ENCODE peak calls at places on chromosomes 2 and 18, in ten cellular contexts. One of them, this sample, is unnamed.

GRCh38 chr2:133171396-133172004 is 396.8 kb downstream of the NCKAP5 start:
- DNase-seq in A549: peak; percentile 66
- DNase-seq in ovary: no peak
- DNase-seq in K562: no peak
- DNase-seq in HepG2: peak; percentile 58
- DNase-seq in SK-N-SH: peak; percentile 30
- DNase-seq in upper lobe of left lung: no peak
- DNase-seq in suprapubic skin: no peak
- DNase-seq in tibial nerve: peak; percentile 52
- DNase-seq in esophagus muscularis mucosa: no peak
- DNase-seq in this sample: no peak

GRCh38 chr18:7000484-7001096 is 117.0 kb downstream of the LAMA1 start:
- DNase-seq in A549: no peak
- DNase-seq in ovary: no peak
- DNase-seq in K562: peak; percentile 22
- DNase-seq in HepG2: peak; percentile 21
- DNase-seq in SK-N-SH: peak; percentile 59
- DNase-seq in upper lobe of left lung: no peak
- DNase-seq in suprapubic skin: no peak
- DNase-seq in tibial nerve: no peak
- DNase-seq in esophagus muscularis mucosa: no peak
- DNase-seq in this sample: no peak

GRCh38 chr2:147405651-147406050 is 439.2 kb upstream of the ACVR2A start:
- DNase-seq in A549: no peak
- DNase-seq in ovary: no peak
- DNase-seq in K562: no peak
- DNase-seq in HepG2: no peak
- DNase-seq in SK-N-SH: no peak
- DNase-seq in upper lobe of left lung: no peak
- DNase-seq in suprapubic skin: no peak
- DNase-seq in tibial nerve: no peak
- DNase-seq in esophagus muscularis mucosa: no peak
- DNase-seq in this sample: no peak

GRCh38 chr18:32771871-32772499 is 838 bp downstream of the KLHL14 start:
- DNase-seq in A549: no peak
- DNase-seq in ovary: no peak
- DNase-seq in K562: no peak
- DNase-seq in HepG2: no peak
- DNase-seq in SK-N-SH: peak; percentile 75
- DNase-seq in upper lobe of left lung: peak; percentile 80
- DNase-seq in suprapubic skin: no peak
- DNase-seq in tibial nerve: no peak
- DNase-seq in esophagus muscularis mucosa: no peak
- DNase-seq in this sample: no peak

GRCh38 chr2:176133366-176133765 is 3.9 kb downstream of the HOXD8 start:
- DNase-seq in A549: no peak
- DNase-seq in ovary: peak; percentile 45
- DNase-seq in K562: no peak
- DNase-seq in HepG2: no peak
- DNase-seq in SK-N-SH: no peak
- DNase-seq in upper lobe of left lung: no peak
- DNase-seq in suprapubic skin: no peak
- DNase-seq in tibial nerve: no peak
- DNase-seq in esophagus muscularis mucosa: no peak
- DNase-seq in this sample: no peak

GRCh38 chr2:218221015-218221414 is 4.0 kb downstream of the ARPC2 start:
- DNase-seq in A549: no peak
- DNase-seq in ovary: no peak
- DNase-seq in K562: no peak
- DNase-seq in HepG2: no peak
- DNase-seq in SK-N-SH: peak; percentile 9
- DNase-seq in upper lobe of left lung: no peak
- DNase-seq in suprapubic skin: no peak
- DNase-seq in tibial nerve: no peak
- DNase-seq in esophagus muscularis mucosa: no peak
- DNase-seq in this sample: no peak

GRCh38 chr18:21369146-21369545 is 127.1 kb downstream of the GREB1L start:
- DNase-seq in A549: peak; percentile 1
- DNase-seq in ovary: no peak
- DNase-seq in K562: no peak
- DNase-seq in HepG2: peak; percentile 2
- DNase-seq in SK-N-SH: no peak
- DNase-seq in upper lobe of left lung: no peak
- DNase-seq in suprapubic skin: no peak
- DNase-seq in tibial nerve: no peak
- DNase-seq in esophagus muscularis mucosa: no peak
- DNase-seq in this sample: no peak

GRCh38 chr2:232239956-232240681 is 138.4 kb upstream of the ALPP start:
- DNase-seq in A549: no peak
- DNase-seq in ovary: no peak
- DNase-seq in K562: no peak
- DNase-seq in HepG2: no peak
- DNase-seq in SK-N-SH: no peak
- DNase-seq in upper lobe of left lung: no peak
- DNase-seq in suprapubic skin: no peak
- DNase-seq in tibial nerve: no peak
- DNase-seq in esophagus muscularis mucosa: no peak
- DNase-seq in this sample: no peak

GRCh38 chr2:127226520-127227263 is 6.6 kb upstream of the CYP27C1 start:
- DNase-seq in A549: peak; percentile 97
- DNase-seq in ovary: no peak
- DNase-seq in K562: no peak
- DNase-seq in HepG2: peak; percentile 33
- DNase-seq in SK-N-SH: no peak
- DNase-seq in upper lobe of left lung: no peak
- DNase-seq in suprapubic skin: no peak
- DNase-seq in tibial nerve: no peak
- DNase-seq in esophagus muscularis mucosa: no peak
- DNase-seq in this sample: peak; percentile 86

GRCh38 chr18:59582395-59582794 is 114.8 kb downstream of the CCBE1 start:
- DNase-seq in A549: no peak
- DNase-seq in ovary: no peak
- DNase-seq in K562: no peak
- DNase-seq in HepG2: no peak
- DNase-seq in SK-N-SH: no peak
- DNase-seq in upper lobe of left lung: no peak
- DNase-seq in suprapubic skin: no peak
- DNase-seq in tibial nerve: no peak
- DNase-seq in esophagus muscularis mucosa: no peak
- DNase-seq in this sample: no peak

GRCh38 chr2:217033191-217033590 is 173.3 kb upstream of the TNP1 start:
- DNase-seq in A549: no peak
- DNase-seq in ovary: no peak
- DNase-seq in K562: no peak
- DNase-seq in HepG2: no peak
- DNase-seq in SK-N-SH: no peak
- DNase-seq in upper lobe of left lung: no peak
- DNase-seq in suprapubic skin: no peak
- DNase-seq in tibial nerve: no peak
- DNase-seq in esophagus muscularis mucosa: no peak
- DNase-seq in this sample: no peak

DNA sequence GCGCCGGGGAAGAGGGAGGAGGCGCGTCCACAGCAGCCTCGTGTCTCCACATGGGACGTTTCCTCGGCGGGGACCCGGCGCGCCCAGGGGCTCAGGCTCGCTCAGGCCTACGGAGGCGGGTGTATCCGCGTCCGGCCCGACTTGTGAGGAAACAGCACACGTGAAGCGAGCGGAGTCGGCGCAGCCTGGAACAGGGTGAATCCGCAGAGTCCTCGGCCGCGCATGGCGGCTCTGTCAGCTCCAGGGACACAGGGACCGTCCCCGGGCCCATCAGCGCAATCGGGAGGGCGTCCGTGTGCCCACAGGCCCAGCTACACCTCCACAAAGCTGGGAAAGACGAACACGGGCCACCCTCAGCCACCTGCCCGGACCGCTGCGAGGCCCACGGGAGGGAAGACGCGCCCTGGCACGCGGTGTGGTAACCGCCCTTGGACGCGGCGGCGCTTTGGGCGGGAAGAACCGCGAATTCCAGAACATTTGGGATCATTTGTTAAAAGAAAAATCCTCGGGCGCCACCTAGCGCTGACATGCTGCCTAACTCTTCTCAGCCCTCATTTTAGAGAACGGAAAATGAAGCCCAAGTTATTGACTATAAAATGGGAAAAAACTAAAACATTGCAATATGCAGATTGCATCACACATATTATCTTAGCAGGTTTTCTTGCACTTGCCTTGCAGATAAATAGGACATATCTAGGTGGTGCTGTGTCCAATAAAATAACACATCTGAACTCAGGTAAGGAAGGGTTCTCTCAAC is 40.4 kb downstream of the TMEM18 start:
- DNase-seq in A549: peak; percentile 58
- DNase-seq in ovary: peak; percentile 57
- DNase-seq in K562: peak; percentile 56
- DNase-seq in HepG2: peak; percentile 49
- DNase-seq in SK-N-SH: peak; percentile 89
- DNase-seq in upper lobe of left lung: peak; percentile 91
- DNase-seq in suprapubic skin: peak; percentile 88
- DNase-seq in tibial nerve: peak; percentile 80
- DNase-seq in esophagus muscularis mucosa: peak; percentile 92
- DNase-seq in this sample: peak; percentile 62
- TF ChIP-seq EP300 in A549: no peak
- TF ChIP-seq EP300 in ovary: no peak
- TF ChIP-seq EP300 in K562: no peak
- TF ChIP-seq EP300 in HepG2: no peak
- TF ChIP-seq EP300 in SK-N-SH: no peak
- TF ChIP-seq EP300 in upper lobe of left lung: no peak
- TF ChIP-seq EP300 in suprapubic skin: no peak
- TF ChIP-seq EP300 in tibial nerve: no peak
- TF ChIP-seq EP300 in esophagus muscularis mucosa: no peak
- TF ChIP-seq EP300 in this sample: no peak

DNA sequence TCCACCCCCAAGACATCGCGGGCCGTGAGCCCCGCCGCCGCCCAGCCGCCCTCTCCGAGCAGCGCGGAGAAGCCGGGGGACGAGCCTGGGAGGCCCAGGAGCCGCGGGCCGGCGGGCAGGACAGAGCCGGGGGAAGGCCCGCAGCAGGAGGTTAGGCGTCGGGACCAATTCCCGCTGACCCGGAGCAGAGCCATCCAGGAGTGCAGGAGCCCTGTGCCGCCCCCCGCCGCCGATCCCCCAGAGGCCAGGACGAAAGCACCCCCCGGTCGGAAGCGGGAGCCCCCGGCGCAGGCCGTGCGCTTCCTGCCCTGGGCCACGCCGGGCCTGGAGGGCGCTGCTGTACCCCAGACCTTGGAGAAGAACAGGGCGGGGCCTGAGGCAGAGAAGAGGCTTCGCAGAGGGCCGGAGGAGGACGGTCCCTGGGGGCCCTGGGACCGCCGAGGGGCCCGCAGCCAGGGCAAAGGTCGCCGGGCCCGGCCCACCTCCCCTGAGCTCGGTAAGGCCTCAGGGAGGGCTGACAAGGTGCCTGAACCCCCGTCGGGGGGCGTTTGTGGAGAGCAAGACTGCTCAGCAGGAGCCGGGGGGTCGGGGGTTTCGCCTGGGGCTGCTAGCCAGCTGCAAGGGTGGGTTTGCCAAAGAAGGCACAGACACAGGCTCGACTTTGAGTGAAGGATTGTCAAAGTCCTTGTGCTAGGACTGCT is 14.3 kb downstream of the SPEG start:
- DNase-seq in A549: no peak
- DNase-seq in ovary: peak; percentile 7
- DNase-seq in K562: no peak
- DNase-seq in HepG2: no peak
- DNase-seq in SK-N-SH: no peak
- DNase-seq in upper lobe of left lung: peak; percentile 77
- DNase-seq in suprapubic skin: peak; percentile 54
- DNase-seq in tibial nerve: no peak
- DNase-seq in esophagus muscularis mucosa: no peak
- DNase-seq in this sample: no peak
- H3K27ac ChIP-seq in A549: no peak overlapping the region
- H3K27ac ChIP-seq in ovary: no peak overlapping the region
- H3K27ac ChIP-seq in K562: no peak overlapping the region
- H3K27ac ChIP-seq in HepG2: no peak overlapping the region
- H3K27ac ChIP-seq in SK-N-SH: no peak overlapping the region
- H3K27ac ChIP-seq in upper lobe of left lung: no peak overlapping the region
- H3K27ac ChIP-seq in suprapubic skin: no peak overlapping the region
- H3K27ac ChIP-seq in tibial nerve: no peak overlapping the region
- H3K27ac ChIP-seq in esophagus muscularis mucosa: peak overlapping the region; percentile 99
- H3K27ac ChIP-seq in this sample: peak overlapping the region; percentile 85

GRCh38 chr2:31140151-31140550 is 1.9 kb upstream of the GALNT14 start:
- DNase-seq in A549: no peak
- DNase-seq in ovary: no peak
- DNase-seq in K562: no peak
- DNase-seq in HepG2: no peak
- DNase-seq in SK-N-SH: no peak
- DNase-seq in upper lobe of left lung: no peak
- DNase-seq in suprapubic skin: no peak
- DNase-seq in tibial nerve: no peak
- DNase-seq in esophagus muscularis mucosa: peak; percentile 74
- DNase-seq in this sample: no peak

GRCh38 chr2:31138037-31138962 is at the start of gene GALNT14:
- DNase-seq in A549: peak; percentile 85
- DNase-seq in ovary: peak; percentile 9
- DNase-seq in K562: no peak
- DNase-seq in HepG2: no peak
- DNase-seq in SK-N-SH: peak; percentile 98
- DNase-seq in upper lobe of left lung: peak; percentile 90
- DNase-seq in suprapubic skin: no peak
- DNase-seq in tibial nerve: no peak
- DNase-seq in esophagus muscularis mucosa: peak; percentile 87
- DNase-seq in this sample: peak; percentile 32

GRCh38 chr2:31136000-31136399 is 2.2 kb downstream of the GALNT14 start:
- DNase-seq in A549: no peak
- DNase-seq in ovary: no peak
- DNase-seq in K562: no peak
- DNase-seq in HepG2: no peak
- DNase-seq in SK-N-SH: no peak
- DNase-seq in upper lobe of left lung: no peak
- DNase-seq in suprapubic skin: no peak
- DNase-seq in tibial nerve: no peak
- DNase-seq in esophagus muscularis mucosa: no peak
- DNase-seq in this sample: no peak

GRCh38 chr2:31136732-31137131 is 1.5 kb downstream of the GALNT14 start:
- DNase-seq in A549: no peak
- DNase-seq in ovary: no peak
- DNase-seq in K562: no peak
- DNase-seq in HepG2: no peak
- DNase-seq in SK-N-SH: no peak
- DNase-seq in upper lobe of left lung: no peak
- DNase-seq in suprapubic skin: no peak
- DNase-seq in tibial nerve: no peak
- DNase-seq in esophagus muscularis mucosa: peak; percentile 85
- DNase-seq in this sample: no peak

GRCh38 chr2:31137211-31138036 is 816 bp downstream of the GALNT14 start:
- DNase-seq in A549: peak; percentile 66
- DNase-seq in ovary: no peak
- DNase-seq in K562: no peak
- DNase-seq in HepG2: no peak
- DNase-seq in SK-N-SH: peak; percentile 88
- DNase-seq in upper lobe of left lung: peak; percentile 85
- DNase-seq in suprapubic skin: no peak
- DNase-seq in tibial nerve: no peak
- DNase-seq in esophagus muscularis mucosa: peak; percentile 86
- DNase-seq in this sample: no peak
- H3K4me3 ChIP-seq in A549: peak overlapping the region; percentile 63
- H3K4me3 ChIP-seq in ovary: peak overlapping the region; percentile 11
- H3K4me3 ChIP-seq in K562: no peak overlapping the region
- H3K4me3 ChIP-seq in HepG2: no peak overlapping the region
- H3K4me3 ChIP-seq in SK-N-SH: peak overlapping the region; percentile 64
- H3K4me3 ChIP-seq in upper lobe of left lung: peak overlapping the region; percentile 56
- H3K4me3 ChIP-seq in suprapubic skin: peak overlapping the region; percentile 55
- H3K4me3 ChIP-seq in tibial nerve: peak overlapping the region; percentile 60
- H3K4me3 ChIP-seq in esophagus muscularis mucosa: peak overlapping the region; percentile 57
- H3K4me3 ChIP-seq in this sample: peak overlapping the region; percentile 36

GRCh38 chr2:237180987-237181386 is 95.3 kb downstream of the COPS8 start:
- DNase-seq in A549: no peak
- DNase-seq in ovary: no peak
- DNase-seq in K562: no peak
- DNase-seq in HepG2: no peak
- DNase-seq in SK-N-SH: no peak
- DNase-seq in upper lobe of left lung: no peak
- DNase-seq in suprapubic skin: no peak
- DNase-seq in tibial nerve: peak; percentile 16
- DNase-seq in esophagus muscularis mucosa: peak; percentile 80
- DNase-seq in this sample: no peak
- TF ChIP-seq EP300 in A549: no peak
- TF ChIP-seq EP300 in ovary: no peak
- TF ChIP-seq EP300 in K562: no peak
- TF ChIP-seq EP300 in HepG2: no peak
- TF ChIP-seq EP300 in SK-N-SH: no peak
- TF ChIP-seq EP300 in upper lobe of left lung: no peak
- TF ChIP-seq EP300 in suprapubic skin: no peak
- TF ChIP-seq EP300 in tibial nerve: no peak
- TF ChIP-seq EP300 in esophagus muscularis mucosa: no peak
- TF ChIP-seq EP300 in this sample: no peak